ENCODE peak calls at places on chromosome X, in ten cellular contexts. One of them, this sample, is unnamed.

GRCh38 chrX:47628980-47629379 is 750 bp downstream of the CFP start:
- DNase-seq in hepatocyte: no peak
- DNase-seq in H9: peak; percentile 38
- DNase-seq in HCT116: no peak
- DNase-seq in MM.1S: no peak
- DNase-seq in mammary epithelial cell: no peak
- DNase-seq in fibroblast of lung: no peak
- DNase-seq in neural progenitor cell: no peak
- DNase-seq in HepG2: no peak
- DNase-seq in H1: no peak
- DNase-seq in this sample: no peak

GRCh38 chrX:134868766-134869495 is 121.9 kb upstream of the SMIM10 start:
- DNase-seq in hepatocyte: no peak
- DNase-seq in HCT116: no peak
- DNase-seq in HepG2: no peak
- DNase-seq in H9: no peak
- DNase-seq in fibroblast of lung: peak; percentile 94
- DNase-seq in H1: no peak
- DNase-seq in neural progenitor cell: no peak
- DNase-seq in MM.1S: no peak
- DNase-seq in mammary epithelial cell: peak; percentile 41
- DNase-seq in this sample: no peak

GRCh38 chrX:134801267-134801666 is 143.0 kb upstream of the PLAC1 start:
- DNase-seq in H1: no peak
- DNase-seq in neural progenitor cell: no peak
- DNase-seq in HCT116: no peak
- DNase-seq in MM.1S: no peak
- DNase-seq in fibroblast of lung: no peak
- DNase-seq in hepatocyte: no peak
- DNase-seq in H9: no peak
- DNase-seq in mammary epithelial cell: no peak
- DNase-seq in HepG2: peak; percentile 32
- DNase-seq in this sample: no peak

GRCh38 chrX:155632424-155633100 is 19.8 kb upstream of the TMLHE start:
- DNase-seq in neural progenitor cell: no peak
- DNase-seq in HepG2: no peak
- DNase-seq in HCT116: no peak
- DNase-seq in H9: no peak
- DNase-seq in MM.1S: peak; percentile 75
- DNase-seq in mammary epithelial cell: no peak
- DNase-seq in hepatocyte: no peak
- DNase-seq in H1: no peak
- DNase-seq in fibroblast of lung: peak; percentile 30
- DNase-seq in this sample: no peak

GRCh38 chrX:123835661-123836371 is 24.0 kb upstream of the XIAP start:
- DNase-seq in H1: no peak
- DNase-seq in fibroblast of lung: peak; percentile 56
- DNase-seq in HepG2: no peak
- DNase-seq in H9: no peak
- DNase-seq in neural progenitor cell: no peak
- DNase-seq in HCT116: peak; percentile 59
- DNase-seq in MM.1S: no peak
- DNase-seq in hepatocyte: peak; percentile 20
- DNase-seq in mammary epithelial cell: peak; percentile 81
- DNase-seq in this sample: no peak

GRCh38 chrX:118974908-118975671 is 672 bp downstream of the LONRF3 start:
- DNase-seq in fibroblast of lung: no peak
- DNase-seq in neural progenitor cell: peak; percentile 59
- DNase-seq in HepG2: peak; percentile 27
- DNase-seq in mammary epithelial cell: no peak
- DNase-seq in MM.1S: peak; percentile 53
- DNase-seq in HCT116: no peak
- DNase-seq in hepatocyte: peak; percentile 58
- DNase-seq in H9: peak; percentile 41
- DNase-seq in H1: no peak
- DNase-seq in this sample: no peak

GRCh38 chrX:150032742-150033141 is 94.5 kb upstream of the EOLA2 start:
- DNase-seq in mammary epithelial cell: peak; percentile 76
- DNase-seq in fibroblast of lung: peak; percentile 78
- DNase-seq in HepG2: no peak
- DNase-seq in H9: no peak
- DNase-seq in hepatocyte: peak; percentile 11
- DNase-seq in neural progenitor cell: peak; percentile 57
- DNase-seq in HCT116: no peak
- DNase-seq in H1: no peak
- DNase-seq in MM.1S: no peak
- DNase-seq in this sample: peak; percentile 17

GRCh38 chrX:153901753-153902140 is 2.7 kb upstream of the AVPR2 start:
- DNase-seq in MM.1S: no peak
- DNase-seq in fibroblast of lung: no peak
- DNase-seq in HCT116: no peak
- DNase-seq in neural progenitor cell: no peak
- DNase-seq in hepatocyte: no peak
- DNase-seq in mammary epithelial cell: no peak
- DNase-seq in HepG2: no peak
- DNase-seq in H9: peak; percentile 22
- DNase-seq in H1: no peak
- DNase-seq in this sample: no peak

DNA sequence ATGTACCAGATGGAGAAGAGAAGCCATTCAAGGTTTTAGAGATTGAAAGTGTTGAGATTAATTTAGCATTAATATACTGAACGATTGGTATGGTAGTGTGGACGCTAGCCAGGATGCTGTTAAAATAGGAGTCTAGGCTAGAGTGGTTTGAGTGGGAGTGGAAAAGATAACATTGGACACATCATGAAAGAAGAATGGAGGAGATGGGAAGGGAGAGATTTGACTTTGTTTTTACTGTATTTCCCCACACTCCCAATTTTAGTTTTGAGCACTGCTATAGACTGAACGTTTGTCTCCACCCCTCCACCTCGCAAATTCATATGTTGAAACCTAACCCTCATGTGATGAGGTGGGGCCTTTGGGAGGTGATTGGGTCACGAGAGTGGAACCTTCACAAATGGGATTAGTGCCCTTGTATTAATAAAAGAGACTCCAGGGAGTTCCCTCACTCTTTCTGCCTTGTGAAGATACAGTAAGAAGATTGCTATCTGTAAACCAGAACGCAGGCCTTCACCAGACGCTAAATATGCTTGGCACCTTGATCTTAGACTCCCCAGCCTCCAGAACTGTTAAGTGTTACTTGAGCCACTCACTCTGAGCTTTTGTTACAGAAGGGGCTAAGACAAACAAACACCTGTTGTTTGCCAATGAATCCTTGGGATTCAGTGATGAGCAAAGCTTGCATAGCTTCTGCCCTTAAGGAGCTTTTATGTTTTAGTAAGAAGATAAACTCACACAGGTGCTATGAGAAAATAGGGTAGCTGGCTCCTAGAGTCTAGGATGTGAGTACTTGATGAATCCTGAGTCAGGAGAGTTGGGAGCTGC is 25.8 kb downstream of the USP9X start:
- DNase-seq in MM.1S: no peak
- DNase-seq in H9: no peak
- DNase-seq in HCT116: no peak
- DNase-seq in hepatocyte: no peak
- DNase-seq in mammary epithelial cell: no peak
- DNase-seq in neural progenitor cell: peak; percentile 31
- DNase-seq in HepG2: no peak
- DNase-seq in H1: no peak
- DNase-seq in fibroblast of lung: no peak
- DNase-seq in this sample: no peak
- H4K20me1 ChIP-seq in MM.1S: peaks cover 45% of the 10 kb centered on the region
- H4K20me1 ChIP-seq in H9: no peaks in the 10 kb centered on the region
- H4K20me1 ChIP-seq in HCT116: peaks cover 7% of the 10 kb centered on the region
- H4K20me1 ChIP-seq in hepatocyte: peaks cover 89% of the 10 kb centered on the region
- H4K20me1 ChIP-seq in mammary epithelial cell: peaks cover 25% of the 10 kb centered on the region
- H4K20me1 ChIP-seq in neural progenitor cell: peaks cover 85% of the 10 kb centered on the region
- H4K20me1 ChIP-seq in HepG2: peaks cover 45% of the 10 kb centered on the region
- H4K20me1 ChIP-seq in H1: peaks cover 8% of the 10 kb centered on the region
- H4K20me1 ChIP-seq in fibroblast of lung: peaks cover 3% of the 10 kb centered on the region
- H4K20me1 ChIP-seq in this sample: peaks cover 37% of the 10 kb centered on the region

DNA sequence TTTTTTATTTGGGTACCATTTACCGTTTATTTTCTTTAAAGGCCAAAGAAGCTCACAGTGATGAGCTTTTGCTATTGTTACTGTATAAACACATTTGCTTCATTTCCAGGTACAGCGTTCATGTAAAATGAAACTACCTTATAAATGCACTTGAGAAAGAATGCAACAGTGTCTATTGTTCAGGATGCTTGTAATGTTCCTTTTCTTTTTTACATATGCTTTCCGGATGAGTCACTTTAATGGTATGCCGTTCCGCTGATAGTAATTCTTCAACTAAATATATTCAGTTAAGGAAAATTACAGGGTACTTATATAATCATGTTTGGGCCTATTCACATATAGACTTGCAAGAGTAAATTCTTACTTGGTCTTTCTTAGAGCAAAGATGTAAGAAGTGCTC is 354.9 kb downstream of the RPA4 start:
- DNase-seq in hepatocyte: no peak
- DNase-seq in H9: no peak
- DNase-seq in fibroblast of lung: peak; percentile 35
- DNase-seq in H1: no peak
- DNase-seq in HCT116: peak; percentile 8
- DNase-seq in mammary epithelial cell: no peak
- DNase-seq in neural progenitor cell: no peak
- DNase-seq in HepG2: no peak
- DNase-seq in MM.1S: no peak
- DNase-seq in this sample: peak; percentile 13
- H3K27ac ChIP-seq in hepatocyte: no peak overlapping the region
- H3K27ac ChIP-seq in H9: no peak overlapping the region
- H3K27ac ChIP-seq in fibroblast of lung: no peak overlapping the region
- H3K27ac ChIP-seq in H1: no peak overlapping the region
- H3K27ac ChIP-seq in HCT116: no peak overlapping the region
- H3K27ac ChIP-seq in mammary epithelial cell: no peak overlapping the region
- H3K27ac ChIP-seq in neural progenitor cell: no peak overlapping the region
- H3K27ac ChIP-seq in HepG2: no peak overlapping the region
- H3K27ac ChIP-seq in MM.1S: no peak overlapping the region
- H3K27ac ChIP-seq in this sample: no peak overlapping the region

GRCh38 chrX:9495496-9495895 is 30.6 kb downstream of the TBL1X start:
- DNase-seq in fibroblast of lung: no peak
- DNase-seq in H1: no peak
- DNase-seq in HCT116: no peak
- DNase-seq in HepG2: no peak
- DNase-seq in H9: no peak
- DNase-seq in neural progenitor cell: no peak
- DNase-seq in mammary epithelial cell: no peak
- DNase-seq in hepatocyte: no peak
- DNase-seq in MM.1S: no peak
- DNase-seq in this sample: no peak

GRCh38 chrX:9493936-9494335 is 29.1 kb downstream of the TBL1X start:
- DNase-seq in mammary epithelial cell: no peak
- DNase-seq in H1: no peak
- DNase-seq in MM.1S: no peak
- DNase-seq in neural progenitor cell: no peak
- DNase-seq in H9: no peak
- DNase-seq in hepatocyte: no peak
- DNase-seq in fibroblast of lung: no peak
- DNase-seq in HepG2: no peak
- DNase-seq in HCT116: no peak
- DNase-seq in this sample: no peak

GRCh38 chrX:9489234-9489633 is 24.4 kb downstream of the TBL1X start:
- DNase-seq in MM.1S: no peak
- DNase-seq in neural progenitor cell: no peak
- DNase-seq in H1: no peak
- DNase-seq in HepG2: no peak
- DNase-seq in hepatocyte: no peak
- DNase-seq in fibroblast of lung: no peak
- DNase-seq in mammary epithelial cell: no peak
- DNase-seq in H9: no peak
- DNase-seq in HCT116: no peak
- DNase-seq in this sample: no peak

GRCh38 chrX:9494806-9495205 is 29.9 kb downstream of the TBL1X start:
- DNase-seq in H9: no peak
- DNase-seq in HCT116: no peak
- DNase-seq in HepG2: no peak
- DNase-seq in mammary epithelial cell: no peak
- DNase-seq in H1: no peak
- DNase-seq in neural progenitor cell: no peak
- DNase-seq in MM.1S: no peak
- DNase-seq in fibroblast of lung: peak; percentile 4
- DNase-seq in hepatocyte: peak; percentile 43
- DNase-seq in this sample: no peak

DNA sequence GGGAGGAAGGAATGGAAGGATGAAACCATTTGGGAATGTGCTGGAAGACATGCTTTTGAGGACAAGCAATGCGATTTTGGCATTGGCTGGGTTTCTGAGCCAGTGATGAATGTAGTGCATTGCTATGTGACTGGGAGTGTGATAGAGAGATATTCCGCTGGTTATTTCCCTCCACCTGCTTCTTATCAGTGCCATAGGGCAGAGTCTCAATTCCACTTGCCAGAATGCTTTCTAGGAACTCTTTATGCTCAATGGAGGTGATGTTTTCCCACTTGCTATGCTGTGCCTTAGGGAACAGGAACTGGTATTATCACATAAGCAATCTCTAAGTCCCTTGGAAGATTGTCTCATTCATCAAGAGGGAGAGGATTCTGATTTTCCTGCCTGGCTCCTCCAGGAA is 28.0 kb downstream of the TBL1X start:
- DNase-seq in mammary epithelial cell: no peak
- DNase-seq in HCT116: no peak
- DNase-seq in hepatocyte: peak; percentile 10
- DNase-seq in H1: no peak
- DNase-seq in HepG2: no peak
- DNase-seq in MM.1S: no peak
- DNase-seq in H9: no peak
- DNase-seq in fibroblast of lung: no peak
- DNase-seq in neural progenitor cell: no peak
- DNase-seq in this sample: no peak
- H4K20me1 ChIP-seq in mammary epithelial cell: no peaks in the 10 kb centered on the region
- H4K20me1 ChIP-seq in HCT116: no peaks in the 10 kb centered on the region
- H4K20me1 ChIP-seq in hepatocyte: peaks cover 9% of the 10 kb centered on the region
- H4K20me1 ChIP-seq in H1: peaks cover 10% of the 10 kb centered on the region
- H4K20me1 ChIP-seq in HepG2: peaks cover 22% of the 10 kb centered on the region
- H4K20me1 ChIP-seq in MM.1S: no peaks in the 10 kb centered on the region
- H4K20me1 ChIP-seq in H9: no peaks in the 10 kb centered on the region
- H4K20me1 ChIP-seq in fibroblast of lung: no peaks in the 10 kb centered on the region
- H4K20me1 ChIP-seq in neural progenitor cell: peaks cover 38% of the 10 kb centered on the region
- H4K20me1 ChIP-seq in this sample: no peaks in the 10 kb centered on the region

DNA sequence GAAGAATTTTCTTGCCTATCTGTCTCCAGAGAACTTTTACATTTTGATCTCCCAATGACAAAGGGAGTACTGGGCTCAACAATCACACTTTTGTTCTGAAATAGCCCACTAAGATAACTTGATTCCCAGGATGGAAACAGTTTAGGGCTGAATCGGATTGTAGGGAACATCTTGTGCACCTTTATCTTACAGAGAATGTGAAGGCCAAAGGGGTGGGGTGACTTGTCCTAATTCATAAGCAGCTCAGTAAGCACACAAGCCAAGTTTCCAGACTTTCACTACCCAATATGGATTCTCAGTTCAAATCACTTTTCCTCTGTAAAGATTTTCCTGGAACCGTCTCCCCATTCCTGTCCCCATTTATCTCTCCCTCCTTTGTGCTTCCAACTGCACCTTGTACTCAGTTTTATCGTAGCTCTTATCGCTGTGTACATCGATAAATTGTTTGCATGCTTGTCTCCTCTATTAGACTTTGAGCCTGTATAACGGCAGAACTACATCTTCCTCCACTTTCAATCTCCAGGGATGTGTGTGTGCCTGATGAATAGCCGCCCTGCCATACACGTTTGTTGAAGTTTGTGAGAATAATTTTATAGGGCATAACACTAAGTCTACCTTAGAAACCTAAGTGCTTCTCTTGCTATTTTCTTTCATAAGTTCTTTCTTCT is 77.4 kb downstream of the MBNL3 start:
- DNase-seq in neural progenitor cell: no peak
- DNase-seq in mammary epithelial cell: no peak
- DNase-seq in H9: no peak
- DNase-seq in hepatocyte: no peak
- DNase-seq in HCT116: no peak
- DNase-seq in HepG2: peak; percentile 68
- DNase-seq in MM.1S: no peak
- DNase-seq in fibroblast of lung: no peak
- DNase-seq in H1: no peak
- DNase-seq in this sample: no peak
- H3K27ac ChIP-seq in neural progenitor cell: no peak overlapping the region
- H3K27ac ChIP-seq in mammary epithelial cell: no peak overlapping the region
- H3K27ac ChIP-seq in H9: no peak overlapping the region
- H3K27ac ChIP-seq in hepatocyte: no peak overlapping the region
- H3K27ac ChIP-seq in HCT116: no peak overlapping the region
- H3K27ac ChIP-seq in HepG2: peak overlapping the region; percentile 78
- H3K27ac ChIP-seq in MM.1S: no peak overlapping the region
- H3K27ac ChIP-seq in fibroblast of lung: no peak overlapping the region
- H3K27ac ChIP-seq in H1: no peak overlapping the region
- H3K27ac ChIP-seq in this sample: no peak overlapping the region